ENCODE peak calls at places on chromosomes 13 and 19, in ten cellular contexts. H is SK-N-SH; C is neural progenitor cell; R is K562; M is IMR-90; L is pancreas; U is CD8-positive, alpha-beta T cell; Z is colonic mucosa; E is testis; B is psoas muscle. S is an unnamed sample. For H3K27me3 and H3K36me3, the result is how much of the 10 kb centered on the place peaks cover.

GRCh38 chr19:56637976-56638555 is 4.9 kb upstream of the SMIM17 start:
- DNase-seq in R (peak), L (peak), M (peak), C (peak), E (peak), B (peak), U (peak), H (no peak), Z (peak), S (peak)

GRCh38 chr19:15280915-15281683 is 48.9 kb upstream of the EPHX3 start:
- DNase-seq in H (peak), C (peak), L (peak), E (peak), M (peak), U (no peak), Z (peak), R (no peak), B (peak), S (peak)

GRCh38 chr19:1624458-1624857 is 19.2 kb upstream of the UQCR11 start:
- DNase-seq in H (peak), R (peak), B (no peak), L (no peak), C (peak), M (peak), E (peak), Z (peak), U (peak), S (peak)

GRCh38 chr13:88802886-88803285 is 1131.7 kb downstream of the SLITRK5 start:
- DNase-seq in C (no peak), E (no peak), U (no peak), R (no peak), L (no peak), M (no peak), Z (no peak), B (no peak), H (no peak), S (peak)

GRCh38 chr13:45542878-45543277 is 72.7 kb downstream of the ERICH6B start:
- DNase-seq in L (no peak), M (no peak), U (no peak), R (no peak), E (no peak), B (no peak), Z (no peak), H (no peak), C (no peak), S (no peak)

GRCh38 chr13:81988542-81988941 is 1647.6 kb upstream of the SPRY2 start:
- DNase-seq in M (no peak), C (no peak), B (no peak), L (no peak), R (no peak), E (no peak), Z (no peak), U (no peak), H (no peak), S (no peak)

GRCh38 chr19:45271098-45271497 is 20.0 kb downstream of the MARK4 start:
- DNase-seq in B (no peak), U (no peak), E (no peak), H (no peak), Z (no peak), L (no peak), C (no peak), M (no peak), R (no peak), S (no peak)

GRCh38 chr13:45490068-45490467 is 25.3 kb downstream of the COG3 start:
- DNase-seq in U (no peak), R (no peak), E (no peak), Z (no peak), H (peak), L (no peak), M (no peak), B (no peak), C (no peak), S (no peak)

GRCh38 chr19:42360787-42361544 is 29.1 kb downstream of the CNFN start:
- DNase-seq in E (no peak), U (no peak), L (no peak), R (no peak), H (peak), M (no peak), C (peak), Z (no peak), B (no peak), S (no peak)

GRCh38 chr13:43261018-43261417 is 237.6 kb downstream of the DNAJC15 start:
- DNase-seq in L (no peak), Z (no peak), B (no peak), E (no peak), M (peak), U (no peak), H (no peak), C (no peak), R (no peak), S (peak)

GRCh38 chr13:81140675-81141074 is 799.7 kb upstream of the SPRY2 start:
- DNase-seq in L (no peak), M (no peak), H (no peak), B (no peak), U (no peak), C (peak), E (no peak), Z (no peak), R (no peak), S (no peak)

GRCh38 chr13:30222253-30222652 is 85.1 kb downstream of the KATNAL1 start:
- DNase-seq in C (no peak), R (no peak), B (no peak), M (peak), U (no peak), E (no peak), H (no peak), Z (no peak), L (no peak), S (no peak)

GRCh38 chr13:105231579-105231978 is 1303.9 kb downstream of the EFNB2 start:
- DNase-seq in Z (no peak), M (no peak), U (no peak), H (no peak), L (no peak), B (no peak), R (no peak), C (no peak), E (no peak), S (no peak)

GRCh38 chr19:14563989-14564650 is 7.7 kb downstream of the NDUFB7 start:
- DNase-seq in U (peak), H (peak), M (no peak), Z (no peak), R (peak), E (peak), C (peak), B (peak), L (no peak), S (peak)

GRCh38 chr13:106532111-106532929 is 3.1 kb downstream of the EFNB2 start:
- DNase-seq in L (no peak), E (peak), R (no peak), U (no peak), M (peak), C (peak), H (peak), B (no peak), Z (peak), S (peak)

GRCh38 chr13:47289578-47289977 is 392.7 kb upstream of the HTR2A start:
- DNase-seq in H (no peak), L (no peak), Z (no peak), R (no peak), M (no peak), E (no peak), B (no peak), C (peak), U (no peak), S (peak)

GRCh38 chr13:98482476-98483444 is 94.1 kb downstream of the STK24 start:
- DNase-seq in Z (peak), R (no peak), L (peak), H (no peak), E (peak), C (peak), U (no peak), B (peak), M (peak), S (peak)

GRCh38 chr19:34459614-34460013 is 21.9 kb upstream of the WTIP start:
- DNase-seq in C (no peak), L (no peak), M (no peak), U (no peak), E (no peak), Z (no peak), H (no peak), R (no peak), B (no peak), S (no peak)

GRCh38 chr13:110036060-110036459 is 249.7 kb upstream of the IRS2 start:
- DNase-seq in M (no peak), H (no peak), U (no peak), B (no peak), L (no peak), C (no peak), E (no peak), Z (no peak), R (no peak), S (no peak)

GRCh38 chr19:17353386-17353785 is 16.0 kb downstream of the GTPBP3 start:
- DNase-seq in L (no peak), B (no peak), U (no peak), H (no peak), R (no peak), E (no peak), C (no peak), Z (no peak), M (no peak), S (no peak)

GRCh38 chr19:28655054-28655453 is 557.9 kb downstream of the UQCRFS1 start:
- DNase-seq in E (no peak), Z (no peak), B (no peak), M (no peak), U (no peak), C (no peak), H (no peak), L (no peak), R (no peak), S (no peak)

GRCh38 chr19:28656644-28657043 is 556.3 kb downstream of the UQCRFS1 start:
- DNase-seq in H (no peak), U (no peak), M (no peak), R (no peak), B (no peak), L (no peak), C (no peak), Z (no peak), E (no peak), S (no peak)

DNA sequence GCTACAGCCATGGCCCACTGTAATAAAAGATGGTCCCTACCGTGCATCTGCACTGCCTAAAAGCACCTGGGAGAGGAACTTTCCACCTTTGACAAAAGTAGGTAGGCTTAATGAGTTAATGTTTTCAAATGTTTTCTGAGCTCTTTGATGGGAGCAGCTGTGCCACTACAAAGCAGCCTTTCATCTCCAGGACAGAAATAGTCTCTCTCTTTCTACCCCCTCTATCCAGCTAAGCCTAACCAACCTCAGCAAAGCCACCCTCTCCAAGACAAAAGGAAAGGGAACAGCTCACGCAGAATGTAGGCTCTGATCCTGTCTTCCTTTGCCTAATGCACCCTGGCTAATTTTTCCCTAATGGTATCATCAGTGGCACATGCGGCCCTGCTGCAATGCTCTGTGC is 560.2 kb downstream of the UQCRFS1 start:
- DNase-seq in H (no peak), C (no peak), Z (no peak), M (no peak), L (no peak), E (no peak), U (no peak), B (no peak), R (no peak), S (no peak)
- H3K27me3 ChIP-seq in H (under half), C (under half), Z (under half), M (under half), L (under half), E (under half), U (under half), B (under half), R (under half), S (under half)

DNA sequence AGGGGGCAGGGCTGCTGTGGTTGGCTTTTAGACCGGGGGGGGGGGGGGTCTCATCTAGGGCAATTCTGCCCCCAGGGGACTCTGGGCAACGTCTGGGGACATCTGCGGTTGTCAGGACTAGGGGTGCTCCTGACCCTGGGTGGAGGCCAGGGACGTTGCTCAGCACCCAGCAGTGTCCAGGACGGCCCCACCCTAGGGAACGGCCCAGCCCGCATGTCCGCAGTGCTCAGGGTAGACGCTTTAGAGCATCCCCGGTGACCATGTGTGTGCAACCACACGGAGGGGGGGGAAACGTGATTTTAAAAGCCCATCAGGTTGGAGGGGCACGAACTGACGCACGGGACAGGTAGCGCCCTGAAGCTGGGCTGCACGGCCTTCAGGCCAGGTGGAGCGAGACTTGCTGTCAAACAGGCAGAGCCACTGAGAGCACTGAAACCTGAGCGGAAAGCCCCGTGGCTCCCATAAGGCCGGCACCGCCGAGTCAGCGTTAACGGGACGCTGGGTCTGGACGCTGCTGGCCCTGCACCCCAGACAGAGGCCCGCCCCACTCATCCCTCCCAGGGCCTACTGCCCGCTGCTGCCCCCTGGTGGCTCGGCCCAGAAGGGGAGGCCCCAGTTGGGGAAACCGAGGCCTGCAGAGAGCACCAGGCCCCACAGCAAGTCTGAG is 8.3 kb downstream of the CACTIN start:
- DNase-seq in M (peak), H (peak), B (peak), L (peak), E (peak), C (peak), Z (peak), R (peak), U (peak), S (no peak)
- TF ChIP-seq CTCF in M (peak), H (peak), B (peak), L (peak), E (peak), C (peak), Z (peak), R (peak), U (peak), S (peak)

GRCh38 chr19:52120286-52120685 is 19.5 kb downstream of the ZNF616 start:
- DNase-seq in M (no peak), R (no peak), E (no peak), L (no peak), Z (no peak), B (no peak), C (no peak), U (no peak), H (no peak), S (no peak)
- H3K36me3 ChIP-seq in M (half or more), R (half or more), E (under half), L (under half), Z (under half), B (half or more), C (half or more), U (half or more), H (half or more), S (under half)

GRCh38 chr19:49058592-49058991 is 1.0 kb upstream of the CGB7 start:
- DNase-seq in Z (peak), R (peak), H (peak), U (no peak), L (no peak), C (peak), B (peak), M (peak), E (no peak), S (peak)

GRCh38 chr19:49057636-49058234 is at the start of gene CGB7:
- DNase-seq in U (peak), H (peak), E (peak), R (peak), M (peak), C (peak), B (peak), Z (peak), L (peak), S (peak)

GRCh38 chr19:49061445-49061844 is 3.2 kb downstream of the NTF4 start:
- DNase-seq in R (peak), B (no peak), E (no peak), C (no peak), M (no peak), H (peak), L (no peak), U (no peak), Z (no peak), S (no peak)

GRCh38 chr19:49061000-49061399 is 3.5 kb upstream of the CGB7 start:
- DNase-seq in C (no peak), Z (no peak), L (no peak), U (no peak), M (no peak), B (no peak), R (no peak), E (no peak), H (no peak), S (no peak)

DNA sequence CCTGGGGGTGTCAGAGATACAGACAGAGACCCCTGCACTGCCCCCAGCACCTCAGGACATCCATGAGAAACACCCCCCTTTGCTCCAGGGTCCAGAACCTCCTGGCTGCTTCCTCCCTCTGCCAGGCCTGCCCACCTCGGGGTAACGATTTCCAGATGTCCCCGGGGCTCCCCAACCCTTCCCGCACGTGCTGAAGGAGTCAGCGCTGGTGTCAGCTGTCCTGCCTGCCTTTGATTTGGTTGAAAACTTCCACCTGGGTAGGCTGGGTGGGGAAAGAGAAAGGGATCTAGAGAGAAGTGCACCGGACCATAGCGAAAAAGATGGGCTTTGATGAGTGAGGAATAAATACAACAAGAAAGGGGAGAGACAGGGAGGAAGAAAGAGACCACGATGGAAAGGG is 1.5 kb upstream of the CGB7 start:
- DNase-seq in B (no peak), E (no peak), Z (no peak), U (no peak), C (no peak), L (no peak), M (no peak), R (no peak), H (peak), S (no peak)
- H3K27me3 ChIP-seq in B (under half), E (under half), Z (under half), U (under half), C (half or more), L (under half), M (under half), R (under half), H (under half), S (under half)

GRCh38 chr13:28373803-28374202 is 121.1 kb downstream of the FLT1 start:
- DNase-seq in U (no peak), R (no peak), M (no peak), L (no peak), Z (no peak), C (no peak), E (no peak), B (no peak), H (no peak), S (no peak)

GRCh38 chr13:28379371-28380083 is 115.4 kb downstream of the FLT1 start:
- DNase-seq in B (no peak), L (no peak), E (no peak), R (no peak), H (no peak), U (no peak), Z (no peak), C (no peak), M (no peak), S (no peak)

GRCh38 chr13:28380319-28380718 is 114.6 kb downstream of the FLT1 start:
- DNase-seq in H (no peak), Z (no peak), M (no peak), B (no peak), L (no peak), E (no peak), C (no peak), R (no peak), U (no peak), S (no peak)

GRCh38 chr13:28375250-28375930 is 119.5 kb downstream of the FLT1 start:
- DNase-seq in H (peak), M (no peak), Z (no peak), L (no peak), E (no peak), U (no peak), R (no peak), B (no peak), C (no peak), S (no peak)

GRCh38 chr13:28376604-28377003 is 118.3 kb downstream of the FLT1 start:
- DNase-seq in E (no peak), B (no peak), C (no peak), U (no peak), Z (peak), R (no peak), H (no peak), M (no peak), L (no peak), S (no peak)
- TF ChIP-seq CTCF in E (no peak), B (no peak), C (no peak), U (no peak), Z (no peak), R (peak), H (no peak), M (no peak), L (no peak), S (no peak)